ENCODE peak calls at places on chromosomes 2 and 18, in four cellular contexts. One of them, this sample, is unnamed.

GRCh38 chr2:239326831-239327535 is 73.8 kb downstream of the HDAC4 start:
- DNase-seq in fibroblast of mammary gland: peak
- DNase-seq in iPS-NIHi11: no peak
- DNase-seq in activated CD8-positive, alpha-beta T cell treated with anti-CD3 and anti-CD28 coated beads for 36 hours: peak
- DNase-seq in this sample: peak

GRCh38 chr18:45467307-45467706 is 148.0 kb upstream of the SLC14A2 start:
- DNase-seq in activated CD8-positive, alpha-beta T cell treated with anti-CD3 and anti-CD28 coated beads for 36 hours: no peak
- DNase-seq in fibroblast of mammary gland: peak
- DNase-seq in iPS-NIHi11: no peak
- DNase-seq in this sample: peak

GRCh38 chr2:242001853-242002252 is 132.3 kb downstream of the RTP5 start:
- DNase-seq in fibroblast of mammary gland: no peak
- DNase-seq in activated CD8-positive, alpha-beta T cell treated with anti-CD3 and anti-CD28 coated beads for 36 hours: no peak
- DNase-seq in iPS-NIHi11: no peak
- DNase-seq in this sample: no peak

GRCh38 chr18:79779700-79780190 is 18.0 kb upstream of the KCNG2 start:
- DNase-seq in fibroblast of mammary gland: no peak
- DNase-seq in iPS-NIHi11: no peak
- DNase-seq in activated CD8-positive, alpha-beta T cell treated with anti-CD3 and anti-CD28 coated beads for 36 hours: no peak
- DNase-seq in this sample: no peak

GRCh38 chr18:48803518-48803917 is 147.2 kb downstream of the SMAD7 start:
- DNase-seq in iPS-NIHi11: no peak
- DNase-seq in fibroblast of mammary gland: no peak
- DNase-seq in activated CD8-positive, alpha-beta T cell treated with anti-CD3 and anti-CD28 coated beads for 36 hours: no peak
- DNase-seq in this sample: no peak

GRCh38 chr18:54423831-54424230 is 66.1 kb downstream of the C18orf54 start:
- DNase-seq in activated CD8-positive, alpha-beta T cell treated with anti-CD3 and anti-CD28 coated beads for 36 hours: no peak
- DNase-seq in fibroblast of mammary gland: no peak
- DNase-seq in iPS-NIHi11: no peak
- DNase-seq in this sample: no peak

GRCh38 chr2:232981356-232981755 is 31.7 kb downstream of the NGEF start:
- DNase-seq in fibroblast of mammary gland: no peak
- DNase-seq in iPS-NIHi11: no peak
- DNase-seq in activated CD8-positive, alpha-beta T cell treated with anti-CD3 and anti-CD28 coated beads for 36 hours: no peak
- DNase-seq in this sample: no peak

GRCh38 chr2:226183550-226183949 is 616.1 kb downstream of the IRS1 start:
- DNase-seq in activated CD8-positive, alpha-beta T cell treated with anti-CD3 and anti-CD28 coated beads for 36 hours: no peak
- DNase-seq in fibroblast of mammary gland: no peak
- DNase-seq in iPS-NIHi11: no peak
- DNase-seq in this sample: no peak

GRCh38 chr18:79901665-79902064 is 49.8 kb downstream of the SLC66A2 start:
- DNase-seq in activated CD8-positive, alpha-beta T cell treated with anti-CD3 and anti-CD28 coated beads for 36 hours: no peak
- DNase-seq in fibroblast of mammary gland: no peak
- DNase-seq in iPS-NIHi11: peak
- DNase-seq in this sample: no peak

GRCh38 chr2:43142921-43143438 is 83.4 kb downstream of the ZFP36L2 start:
- DNase-seq in iPS-NIHi11: no peak
- DNase-seq in fibroblast of mammary gland: peak
- DNase-seq in activated CD8-positive, alpha-beta T cell treated with anti-CD3 and anti-CD28 coated beads for 36 hours: peak
- DNase-seq in this sample: peak

GRCh38 chr2:43032248-43032893 is 194.0 kb downstream of the ZFP36L2 start:
- DNase-seq in activated CD8-positive, alpha-beta T cell treated with anti-CD3 and anti-CD28 coated beads for 36 hours: no peak
- DNase-seq in iPS-NIHi11: no peak
- DNase-seq in fibroblast of mammary gland: peak
- DNase-seq in this sample: no peak

GRCh38 chr2:28452534-28453081 is 43.3 kb upstream of the PLB1 start:
- DNase-seq in iPS-NIHi11: peak
- DNase-seq in fibroblast of mammary gland: peak
- DNase-seq in activated CD8-positive, alpha-beta T cell treated with anti-CD3 and anti-CD28 coated beads for 36 hours: peak
- DNase-seq in this sample: peak

GRCh38 chr2:84782717-84783442 is 98.0 kb downstream of the TRABD2A start:
- DNase-seq in activated CD8-positive, alpha-beta T cell treated with anti-CD3 and anti-CD28 coated beads for 36 hours: peak
- DNase-seq in iPS-NIHi11: no peak
- DNase-seq in fibroblast of mammary gland: peak
- DNase-seq in this sample: no peak

GRCh38 chr18:55110436-55110835 is 151.2 kb upstream of the CCDC68 start:
- DNase-seq in fibroblast of mammary gland: no peak
- DNase-seq in iPS-NIHi11: no peak
- DNase-seq in activated CD8-positive, alpha-beta T cell treated with anti-CD3 and anti-CD28 coated beads for 36 hours: no peak
- DNase-seq in this sample: no peak

GRCh38 chr2:72035518-72036172 is 112.0 kb downstream of the CYP26B1 start:
- DNase-seq in activated CD8-positive, alpha-beta T cell treated with anti-CD3 and anti-CD28 coated beads for 36 hours: no peak
- DNase-seq in iPS-NIHi11: no peak
- DNase-seq in fibroblast of mammary gland: peak
- DNase-seq in this sample: no peak

GRCh38 chr18:36366994-36367839 is 69.7 kb downstream of the FHOD3 start:
- DNase-seq in fibroblast of mammary gland: no peak
- DNase-seq in iPS-NIHi11: no peak
- DNase-seq in activated CD8-positive, alpha-beta T cell treated with anti-CD3 and anti-CD28 coated beads for 36 hours: no peak
- DNase-seq in this sample: peak

This sample was measured in GM12865.